ENCODE peak calls at places on chromosomes 5 and 9, in nine cellular contexts. A, B, U, R, T, X, O, F and C are unnamed samples.

GRCh38 chr5:55039843-55040242 is 15.8 kb downstream of the GZMK start:
- DNase-seq in U (no peak), O (no peak), R (peak; percentile 20), B (no peak), T (peak; percentile 9), F (no peak), X (no peak), A (no peak), C (no peak)

GRCh38 chr5:131230406-131230805 is 33.4 kb upstream of the CDC42SE2 start:
- DNase-seq in R (no peak), F (peak; percentile 70), U (no peak), A (no peak), X (no peak), T (no peak), O (no peak), B (no peak), C (no peak)

GRCh38 chr9:130443840-130444492 is 795 bp upstream of the ASS1 start:
- DNase-seq in F (no peak), R (no peak), B (no peak), X (no peak), A (peak; percentile 28), T (no peak), U (no peak), O (peak; percentile 77), C (no peak)

GRCh38 chr9:5920860-5921328 is 30.2 kb downstream of the MLANA start:
- DNase-seq in A (no peak), R (no peak), X (no peak), O (no peak), B (peak; percentile 13), T (no peak), U (no peak), F (no peak), C (no peak)

GRCh38 chr5:378976-379742 is 57.6 kb downstream of the AHRR start:
- DNase-seq in O (peak; percentile 46), F (no peak), A (no peak), B (peak; percentile 79), R (no peak), T (no peak), X (no peak), U (peak; percentile 18), C (peak; percentile 14)

GRCh38 chr5:147635882-147636531 is 126.1 kb upstream of the DPYSL3 start:
- DNase-seq in F (no peak), X (no peak), O (no peak), R (no peak), B (no peak), U (no peak), T (no peak), A (no peak), C (no peak)

GRCh38 chr9:132082188-132082587 is 2.5 kb upstream of the MED27 start:
- DNase-seq in O (no peak), B (no peak), F (peak; percentile 23), U (no peak), A (no peak), T (no peak), X (no peak), R (no peak), C (no peak)

GRCh38 chr9:20040991-20041606 is 252.3 kb upstream of the SLC24A2 start:
- DNase-seq in B (no peak), U (no peak), T (no peak), X (no peak), F (no peak), A (no peak), R (no peak), O (no peak), C (no peak)

GRCh38 chr5:112186401-112186990 is 232.6 kb downstream of the EPB41L4A start:
- DNase-seq in A (peak; percentile 27), F (peak; percentile 70), X (no peak), T (peak; percentile 13), R (peak; percentile 68), O (no peak), B (peak; percentile 23), U (no peak), C (no peak)

GRCh38 chr9:124353166-124353768 is 62.0 kb downstream of the PSMB7 start:
- DNase-seq in T (no peak), O (peak; percentile 33), B (no peak), R (no peak), X (no peak), F (no peak), A (no peak), U (no peak), C (no peak)

GRCh38 chr5:131384181-131384580 is 120.3 kb downstream of the CDC42SE2 start:
- DNase-seq in X (no peak), B (no peak), A (no peak), R (no peak), O (no peak), T (no peak), F (no peak), U (no peak), C (no peak)

GRCh38 chr9:79572891-79573696 is 1.3 kb downstream of the TLE4 start:
- DNase-seq in R (peak; percentile 63), T (no peak), F (peak; percentile 47), U (peak; percentile 57), O (peak; percentile 73), A (no peak), X (peak; percentile 47), B (no peak), C (peak; percentile 67)

GRCh38 chr5:179319741-179320281 is 25.4 kb downstream of the ADAMTS2 start:
- DNase-seq in A (no peak), O (peak; percentile 63), F (no peak), B (peak; percentile 74), T (no peak), X (no peak), U (no peak), R (peak; percentile 40), C (no peak)

GRCh38 chr9:98399950-98400683 is 144.7 kb upstream of the TBC1D2 start:
- DNase-seq in T (peak; percentile 6), U (no peak), R (no peak), A (no peak), O (no peak), B (no peak), X (no peak), F (no peak), C (no peak)

GRCh38 chr5:1293997-1294838 is 650 bp downstream of the TERT start:
- DNase-seq in U (no peak), R (peak; percentile 11), B (no peak), O (peak; percentile 54), A (no peak), F (peak; percentile 72), T (no peak), X (no peak), C (no peak)

GRCh38 chr5:95668216-95668615 is 14.6 kb downstream of the SPATA9 start:
- DNase-seq in O (no peak), R (no peak), A (no peak), B (no peak), X (no peak), F (no peak), U (no peak), T (no peak), C (no peak)

GRCh38 chr9:129071526-129072131 is 9.3 kb upstream of the DOLPP1 start:
- DNase-seq in T (no peak), B (no peak), U (no peak), R (no peak), F (peak; percentile 97), O (no peak), A (no peak), X (no peak), C (no peak)

GRCh38 chr9:129283705-129284606 is 105.9 kb upstream of the IER5L start:
- DNase-seq in X (no peak), O (peak; percentile 57), T (no peak), U (no peak), A (no peak), B (no peak), R (no peak), F (no peak), C (no peak)

GRCh38 chr5:116881921-116882531 is 307.4 kb upstream of the SEMA6A start:
- DNase-seq in U (peak; percentile 39), F (no peak), R (no peak), X (no peak), T (no peak), B (no peak), A (no peak), O (no peak), C (no peak)

GRCh38 chr9:122213589-122214413 is 15.0 kb downstream of the LHX6 start:
- DNase-seq in T (peak; percentile 52), F (peak; percentile 95), O (peak; percentile 47), X (no peak), A (no peak), R (peak; percentile 83), B (no peak), U (no peak), C (peak; percentile 53)
- H3K27me3 ChIP-seq in T (peaks cover 88% of the 10 kb centered on the region), F (peaks cover 81% of the 10 kb centered on the region), O (peaks cover 35% of the 10 kb centered on the region), X (peaks cover 56% of the 10 kb centered on the region), A (peaks cover 94% of the 10 kb centered on the region), R (peaks cover 91% of the 10 kb centered on the region), B (peaks cover 81% of the 10 kb centered on the region), U (peaks cover 10% of the 10 kb centered on the region), C (peaks cover 77% of the 10 kb centered on the region)

DNA sequence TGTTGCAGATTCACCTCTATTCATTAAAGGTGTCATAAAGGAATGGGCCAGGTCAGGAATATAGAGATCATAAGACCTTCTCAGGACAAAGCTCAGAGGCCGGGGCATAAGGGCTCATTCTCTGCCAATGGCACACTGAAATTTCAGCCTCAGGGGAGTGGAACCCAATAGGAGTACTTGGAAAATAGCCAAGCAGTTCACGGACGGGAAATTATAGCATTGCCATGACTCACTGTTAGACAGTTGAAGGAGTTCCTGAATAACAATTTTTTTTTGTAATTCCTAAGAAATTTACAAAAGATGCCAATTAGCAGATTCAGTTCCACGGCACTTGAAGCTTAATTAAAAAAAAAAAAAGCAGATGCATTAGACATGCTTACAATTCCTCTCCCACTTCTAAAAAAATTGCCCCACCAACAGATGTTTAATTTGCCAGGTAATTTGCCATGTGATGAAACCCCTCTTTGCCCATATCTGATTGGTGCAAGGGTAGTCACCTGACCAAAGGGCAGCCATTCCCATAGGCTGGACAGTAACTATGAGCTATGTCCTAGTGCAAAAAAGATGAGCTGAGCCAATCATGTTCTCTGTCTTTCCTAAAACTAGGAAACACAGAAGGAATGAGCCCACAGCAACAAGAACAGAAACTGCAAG is 58.6 kb downstream of the PTCD2 start:
- DNase-seq in X (peak; percentile 38), O (no peak), R (peak; percentile 27), F (no peak), U (peak; percentile 49), B (peak; percentile 79), T (peak; percentile 83), A (peak; percentile 65), C (no peak)
- H3K27ac ChIP-seq in X (peak overlapping the region; percentile 52), O (no peak overlapping the region), R (no peak overlapping the region), F (no peak overlapping the region), U (no peak overlapping the region), B (no peak overlapping the region), T (peak overlapping the region; percentile 70), A (no peak overlapping the region), C (no peak overlapping the region)

GRCh38 chr5:149268928-149269557 is 2.6 kb upstream of the AFAP1L1 start:
- DNase-seq in R (peak; percentile 75), T (no peak), X (no peak), B (peak; percentile 24), F (peak; percentile 82), A (no peak), O (no peak), U (no peak), C (no peak)
- TF ChIP-seq CTCF in R (peak; percentile 66), T (peak; percentile 88), X (peak; percentile 77), B (peak; percentile 78), F (peak; percentile 82), A (peak; percentile 69), O (no peak), U (peak; percentile 77), C (peak; percentile 89)

DNA sequence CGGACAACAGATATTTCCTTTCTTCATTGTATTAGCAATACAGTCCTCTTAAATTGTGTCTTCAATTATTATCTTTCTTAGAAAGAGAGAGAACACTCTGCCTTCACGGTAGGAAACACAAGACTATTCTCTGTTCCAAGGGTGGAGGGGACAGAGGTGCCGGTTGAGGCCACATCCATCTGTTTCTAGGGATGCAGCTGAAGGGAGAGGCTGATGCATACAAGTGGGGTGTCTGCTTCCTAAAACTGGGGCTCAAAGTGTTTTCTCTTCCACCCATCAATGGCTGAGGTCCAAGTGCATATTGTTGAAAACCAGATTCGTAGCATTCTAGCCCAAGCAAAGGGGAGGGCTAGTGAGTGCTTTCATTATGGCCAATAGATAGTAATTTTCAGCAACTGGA is 9.5 kb downstream of the IRX2 start:
- DNase-seq in T (no peak), A (no peak), R (no peak), U (no peak), B (no peak), O (no peak), X (no peak), F (no peak), C (no peak)
- H3K27me3 ChIP-seq in T (no peaks in the 10 kb centered on the region), A (peaks cover 98% of the 10 kb centered on the region), R (peaks cover 61% of the 10 kb centered on the region), U (peaks cover 9% of the 10 kb centered on the region), B (peaks cover 3% of the 10 kb centered on the region), O (peaks cover 45% of the 10 kb centered on the region), X (peaks cover 73% of the 10 kb centered on the region), F (peaks cover 100% of the 10 kb centered on the region), C (peaks cover 86% of the 10 kb centered on the region)